ENCODE peak calls at places on chromosomes 7 and 10, in six cellular contexts. One of them, this sample, is unnamed.

GRCh38 chr7:34849163-34849960 is 187.9 kb downstream of the DPY19L1 start:
- DNase-seq in right cardiac atrium: no peak
- DNase-seq in NCI-H2081 treated with DMSO at 0.1 percent for 48 hours: no peak
- DNase-seq in stomach: no peak
- DNase-seq in effector memory CD8-positive, alpha-beta T cell: no peak
- DNase-seq in activated T-helper 1 cell treated with anti-CD3 and anti-CD28 coated beads, Interleukin-2, amount 50 U/mL, for 16 hours: no peak
- DNase-seq in this sample: no peak

GRCh38 chr7:36653011-36653670 is 71.2 kb downstream of the AOAH start:
- DNase-seq in right cardiac atrium: no peak
- DNase-seq in NCI-H2081 treated with DMSO at 0.1 percent for 48 hours: no peak
- DNase-seq in stomach: no peak
- DNase-seq in effector memory CD8-positive, alpha-beta T cell: no peak
- DNase-seq in activated T-helper 1 cell treated with anti-CD3 and anti-CD28 coated beads, Interleukin-2, amount 50 U/mL, for 16 hours: no peak
- DNase-seq in this sample: no peak

GRCh38 chr7:137983308-137984008 is 18.4 kb downstream of the CREB3L2 start:
- DNase-seq in right cardiac atrium: peak
- DNase-seq in NCI-H2081 treated with DMSO at 0.1 percent for 48 hours: peak
- DNase-seq in stomach: no peak
- DNase-seq in effector memory CD8-positive, alpha-beta T cell: no peak
- DNase-seq in activated T-helper 1 cell treated with anti-CD3 and anti-CD28 coated beads, Interleukin-2, amount 50 U/mL, for 16 hours: no peak
- DNase-seq in this sample: no peak

GRCh38 chr7:41869596-41869995 is 166.7 kb upstream of the INHBA start:
- DNase-seq in right cardiac atrium: no peak
- DNase-seq in NCI-H2081 treated with DMSO at 0.1 percent for 48 hours: no peak
- DNase-seq in stomach: no peak
- DNase-seq in effector memory CD8-positive, alpha-beta T cell: no peak
- DNase-seq in activated T-helper 1 cell treated with anti-CD3 and anti-CD28 coated beads, Interleukin-2, amount 50 U/mL, for 16 hours: no peak
- DNase-seq in this sample: no peak

GRCh38 chr7:5554287-5554785 is 130.7 kb upstream of the TNRC18 start:
- DNase-seq in right cardiac atrium: no peak
- DNase-seq in NCI-H2081 treated with DMSO at 0.1 percent for 48 hours: no peak
- DNase-seq in stomach: no peak
- DNase-seq in effector memory CD8-positive, alpha-beta T cell: no peak
- DNase-seq in activated T-helper 1 cell treated with anti-CD3 and anti-CD28 coated beads, Interleukin-2, amount 50 U/mL, for 16 hours: no peak
- DNase-seq in this sample: no peak

GRCh38 chr7:26397326-26397725 is 105.7 kb downstream of the SNX10 start:
- DNase-seq in right cardiac atrium: no peak
- DNase-seq in NCI-H2081 treated with DMSO at 0.1 percent for 48 hours: no peak
- DNase-seq in stomach: no peak
- DNase-seq in effector memory CD8-positive, alpha-beta T cell: no peak
- DNase-seq in activated T-helper 1 cell treated with anti-CD3 and anti-CD28 coated beads, Interleukin-2, amount 50 U/mL, for 16 hours: no peak
- DNase-seq in this sample: no peak

GRCh38 chr10:130411496-130412070 is 275.4 kb downstream of the GLRX3 start:
- DNase-seq in right cardiac atrium: no peak
- DNase-seq in NCI-H2081 treated with DMSO at 0.1 percent for 48 hours: no peak
- DNase-seq in stomach: no peak
- DNase-seq in effector memory CD8-positive, alpha-beta T cell: no peak
- DNase-seq in activated T-helper 1 cell treated with anti-CD3 and anti-CD28 coated beads, Interleukin-2, amount 50 U/mL, for 16 hours: no peak
- DNase-seq in this sample: no peak

GRCh38 chr10:67036808-67037207 is 111.0 kb downstream of the LRRTM3 start:
- DNase-seq in right cardiac atrium: no peak
- DNase-seq in NCI-H2081 treated with DMSO at 0.1 percent for 48 hours: no peak
- DNase-seq in stomach: no peak
- DNase-seq in effector memory CD8-positive, alpha-beta T cell: no peak
- DNase-seq in activated T-helper 1 cell treated with anti-CD3 and anti-CD28 coated beads, Interleukin-2, amount 50 U/mL, for 16 hours: no peak
- DNase-seq in this sample: no peak

GRCh38 chr10:122279725-122280141 is 8.6 kb downstream of the BTBD16 start:
- DNase-seq in right cardiac atrium: no peak
- DNase-seq in NCI-H2081 treated with DMSO at 0.1 percent for 48 hours: no peak
- DNase-seq in stomach: peak
- DNase-seq in effector memory CD8-positive, alpha-beta T cell: no peak
- DNase-seq in activated T-helper 1 cell treated with anti-CD3 and anti-CD28 coated beads, Interleukin-2, amount 50 U/mL, for 16 hours: no peak
- DNase-seq in this sample: no peak

GRCh38 chr7:117582219-117582704 is 102.4 kb downstream of the CFTR start:
- DNase-seq in right cardiac atrium: peak
- DNase-seq in NCI-H2081 treated with DMSO at 0.1 percent for 48 hours: no peak
- DNase-seq in stomach: no peak
- DNase-seq in effector memory CD8-positive, alpha-beta T cell: no peak
- DNase-seq in activated T-helper 1 cell treated with anti-CD3 and anti-CD28 coated beads, Interleukin-2, amount 50 U/mL, for 16 hours: no peak
- DNase-seq in this sample: no peak

GRCh38 chr7:137927386-137927785 is 74.5 kb downstream of the CREB3L2 start:
- DNase-seq in right cardiac atrium: no peak
- DNase-seq in NCI-H2081 treated with DMSO at 0.1 percent for 48 hours: no peak
- DNase-seq in stomach: no peak
- DNase-seq in effector memory CD8-positive, alpha-beta T cell: no peak
- DNase-seq in activated T-helper 1 cell treated with anti-CD3 and anti-CD28 coated beads, Interleukin-2, amount 50 U/mL, for 16 hours: no peak
- DNase-seq in this sample: no peak

GRCh38 chr7:118615686-118616085 is 391.2 kb downstream of the ANKRD7 start:
- DNase-seq in right cardiac atrium: no peak
- DNase-seq in NCI-H2081 treated with DMSO at 0.1 percent for 48 hours: no peak
- DNase-seq in stomach: no peak
- DNase-seq in effector memory CD8-positive, alpha-beta T cell: no peak
- DNase-seq in activated T-helper 1 cell treated with anti-CD3 and anti-CD28 coated beads, Interleukin-2, amount 50 U/mL, for 16 hours: no peak
- DNase-seq in this sample: no peak

GRCh38 chr7:151681726-151682125 is 162.0 kb upstream of the RHEB start:
- DNase-seq in right cardiac atrium: no peak
- DNase-seq in NCI-H2081 treated with DMSO at 0.1 percent for 48 hours: no peak
- DNase-seq in stomach: no peak
- DNase-seq in effector memory CD8-positive, alpha-beta T cell: no peak
- DNase-seq in activated T-helper 1 cell treated with anti-CD3 and anti-CD28 coated beads, Interleukin-2, amount 50 U/mL, for 16 hours: no peak
- DNase-seq in this sample: no peak

GRCh38 chr7:28292826-28293528 is 112.4 kb upstream of the JAZF1 start:
- DNase-seq in right cardiac atrium: no peak
- DNase-seq in NCI-H2081 treated with DMSO at 0.1 percent for 48 hours: no peak
- DNase-seq in stomach: no peak
- DNase-seq in effector memory CD8-positive, alpha-beta T cell: no peak
- DNase-seq in activated T-helper 1 cell treated with anti-CD3 and anti-CD28 coated beads, Interleukin-2, amount 50 U/mL, for 16 hours: no peak
- DNase-seq in this sample: no peak

GRCh38 chr10:474946-475345 is 214.5 kb downstream of the DIP2C start:
- DNase-seq in right cardiac atrium: no peak
- DNase-seq in NCI-H2081 treated with DMSO at 0.1 percent for 48 hours: no peak
- DNase-seq in stomach: no peak
- DNase-seq in effector memory CD8-positive, alpha-beta T cell: no peak
- DNase-seq in activated T-helper 1 cell treated with anti-CD3 and anti-CD28 coated beads, Interleukin-2, amount 50 U/mL, for 16 hours: no peak
- DNase-seq in this sample: no peak

GRCh38 chr10:76388321-76388720 is 956.9 kb downstream of the LRMDA start:
- DNase-seq in right cardiac atrium: no peak
- DNase-seq in NCI-H2081 treated with DMSO at 0.1 percent for 48 hours: no peak
- DNase-seq in stomach: no peak
- DNase-seq in effector memory CD8-positive, alpha-beta T cell: no peak
- DNase-seq in activated T-helper 1 cell treated with anti-CD3 and anti-CD28 coated beads, Interleukin-2, amount 50 U/mL, for 16 hours: no peak
- DNase-seq in this sample: no peak

GRCh38 chr7:157519246-157519645 is 182.4 kb downstream of the DNAJB6 start:
- DNase-seq in right cardiac atrium: no peak
- DNase-seq in NCI-H2081 treated with DMSO at 0.1 percent for 48 hours: no peak
- DNase-seq in stomach: peak
- DNase-seq in effector memory CD8-positive, alpha-beta T cell: no peak
- DNase-seq in activated T-helper 1 cell treated with anti-CD3 and anti-CD28 coated beads, Interleukin-2, amount 50 U/mL, for 16 hours: no peak
- DNase-seq in this sample: no peak

GRCh38 chr7:67788689-67789088 is 792.1 kb downstream of the TYW1 start:
- DNase-seq in right cardiac atrium: no peak
- DNase-seq in NCI-H2081 treated with DMSO at 0.1 percent for 48 hours: no peak
- DNase-seq in stomach: no peak
- DNase-seq in effector memory CD8-positive, alpha-beta T cell: no peak
- DNase-seq in activated T-helper 1 cell treated with anti-CD3 and anti-CD28 coated beads, Interleukin-2, amount 50 U/mL, for 16 hours: no peak
- DNase-seq in this sample: no peak

GRCh38 chr10:117139581-117140524 is 1.8 kb upstream of the VAX1 start:
- DNase-seq in right cardiac atrium: no peak
- DNase-seq in NCI-H2081 treated with DMSO at 0.1 percent for 48 hours: no peak
- DNase-seq in stomach: no peak
- DNase-seq in effector memory CD8-positive, alpha-beta T cell: no peak
- DNase-seq in activated T-helper 1 cell treated with anti-CD3 and anti-CD28 coated beads, Interleukin-2, amount 50 U/mL, for 16 hours: no peak
- DNase-seq in this sample: no peak

GRCh38 chr7:84799131-84799530 is 387.7 kb downstream of the SEMA3D start:
- DNase-seq in right cardiac atrium: peak
- DNase-seq in NCI-H2081 treated with DMSO at 0.1 percent for 48 hours: no peak
- DNase-seq in stomach: peak
- DNase-seq in effector memory CD8-positive, alpha-beta T cell: no peak
- DNase-seq in activated T-helper 1 cell treated with anti-CD3 and anti-CD28 coated beads, Interleukin-2, amount 50 U/mL, for 16 hours: no peak
- DNase-seq in this sample: no peak

GRCh38 chr7:7157177-7157886 is 25.0 kb upstream of the C1GALT1 start:
- DNase-seq in right cardiac atrium: no peak
- DNase-seq in NCI-H2081 treated with DMSO at 0.1 percent for 48 hours: no peak
- DNase-seq in stomach: no peak
- DNase-seq in effector memory CD8-positive, alpha-beta T cell: peak
- DNase-seq in activated T-helper 1 cell treated with anti-CD3 and anti-CD28 coated beads, Interleukin-2, amount 50 U/mL, for 16 hours: peak
- DNase-seq in this sample: peak

GRCh38 chr10:17001961-17002749 is 127.5 kb downstream of the CUBN start:
- DNase-seq in right cardiac atrium: peak
- DNase-seq in NCI-H2081 treated with DMSO at 0.1 percent for 48 hours: no peak
- DNase-seq in stomach: no peak
- DNase-seq in effector memory CD8-positive, alpha-beta T cell: peak
- DNase-seq in activated T-helper 1 cell treated with anti-CD3 and anti-CD28 coated beads, Interleukin-2, amount 50 U/mL, for 16 hours: no peak
- DNase-seq in this sample: no peak

GRCh38 chr10:47036771-47037170 is 125.5 kb downstream of the PTPN20 start:
- DNase-seq in right cardiac atrium: no peak
- DNase-seq in NCI-H2081 treated with DMSO at 0.1 percent for 48 hours: no peak
- DNase-seq in stomach: no peak
- DNase-seq in effector memory CD8-positive, alpha-beta T cell: no peak
- DNase-seq in activated T-helper 1 cell treated with anti-CD3 and anti-CD28 coated beads, Interleukin-2, amount 50 U/mL, for 16 hours: no peak
- DNase-seq in this sample: no peak

GRCh38 chr10:5665380-5666323 is 743 bp downstream of the ASB13 start:
- DNase-seq in right cardiac atrium: peak
- DNase-seq in NCI-H2081 treated with DMSO at 0.1 percent for 48 hours: no peak
- DNase-seq in stomach: no peak
- DNase-seq in effector memory CD8-positive, alpha-beta T cell: no peak
- DNase-seq in activated T-helper 1 cell treated with anti-CD3 and anti-CD28 coated beads, Interleukin-2, amount 50 U/mL, for 16 hours: no peak
- DNase-seq in this sample: no peak

GRCh38 chr10:78584266-78584665 is 484.5 kb upstream of the ZMIZ1 start:
- DNase-seq in right cardiac atrium: no peak
- DNase-seq in NCI-H2081 treated with DMSO at 0.1 percent for 48 hours: no peak
- DNase-seq in stomach: no peak
- DNase-seq in effector memory CD8-positive, alpha-beta T cell: no peak
- DNase-seq in activated T-helper 1 cell treated with anti-CD3 and anti-CD28 coated beads, Interleukin-2, amount 50 U/mL, for 16 hours: no peak
- DNase-seq in this sample: no peak

GRCh38 chr7:24255139-24255538 is 28.9 kb upstream of the NPY start:
- DNase-seq in right cardiac atrium: no peak
- DNase-seq in NCI-H2081 treated with DMSO at 0.1 percent for 48 hours: no peak
- DNase-seq in stomach: no peak
- DNase-seq in effector memory CD8-positive, alpha-beta T cell: no peak
- DNase-seq in activated T-helper 1 cell treated with anti-CD3 and anti-CD28 coated beads, Interleukin-2, amount 50 U/mL, for 16 hours: no peak
- DNase-seq in this sample: no peak

GRCh38 chr7:73560035-73560835 is 2.7 kb upstream of the BCL7B start:
- DNase-seq in right cardiac atrium: no peak
- DNase-seq in NCI-H2081 treated with DMSO at 0.1 percent for 48 hours: no peak
- DNase-seq in stomach: no peak
- DNase-seq in effector memory CD8-positive, alpha-beta T cell: no peak
- DNase-seq in activated T-helper 1 cell treated with anti-CD3 and anti-CD28 coated beads, Interleukin-2, amount 50 U/mL, for 16 hours: no peak
- DNase-seq in this sample: no peak

GRCh38 chr10:133278577-133279265 is 2.1 kb upstream of the ADAM8 start:
- DNase-seq in right cardiac atrium: no peak
- DNase-seq in NCI-H2081 treated with DMSO at 0.1 percent for 48 hours: no peak
- DNase-seq in stomach: peak
- DNase-seq in effector memory CD8-positive, alpha-beta T cell: peak
- DNase-seq in activated T-helper 1 cell treated with anti-CD3 and anti-CD28 coated beads, Interleukin-2, amount 50 U/mL, for 16 hours: peak
- DNase-seq in this sample: peak

GRCh38 chr10:100025528-100026070 is 15.9 kb upstream of the DNMBP start:
- DNase-seq in right cardiac atrium: no peak
- DNase-seq in NCI-H2081 treated with DMSO at 0.1 percent for 48 hours: no peak
- DNase-seq in stomach: no peak
- DNase-seq in effector memory CD8-positive, alpha-beta T cell: no peak
- DNase-seq in activated T-helper 1 cell treated with anti-CD3 and anti-CD28 coated beads, Interleukin-2, amount 50 U/mL, for 16 hours: no peak
- DNase-seq in this sample: no peak

GRCh38 chr7:151566897-151567320 is 47.2 kb upstream of the RHEB start:
- DNase-seq in right cardiac atrium: no peak
- DNase-seq in NCI-H2081 treated with DMSO at 0.1 percent for 48 hours: no peak
- DNase-seq in stomach: no peak
- DNase-seq in effector memory CD8-positive, alpha-beta T cell: no peak
- DNase-seq in activated T-helper 1 cell treated with anti-CD3 and anti-CD28 coated beads, Interleukin-2, amount 50 U/mL, for 16 hours: no peak
- DNase-seq in this sample: no peak

GRCh38 chr10:97319671-97320479 is 804 bp downstream of the FRAT1 start:
- DNase-seq in right cardiac atrium: peak
- DNase-seq in NCI-H2081 treated with DMSO at 0.1 percent for 48 hours: no peak
- DNase-seq in stomach: peak
- DNase-seq in effector memory CD8-positive, alpha-beta T cell: peak
- DNase-seq in activated T-helper 1 cell treated with anti-CD3 and anti-CD28 coated beads, Interleukin-2, amount 50 U/mL, for 16 hours: peak
- DNase-seq in this sample: peak

GRCh38 chr10:33386926-33387325 is 52.5 kb upstream of the NRP1 start:
- DNase-seq in right cardiac atrium: no peak
- DNase-seq in NCI-H2081 treated with DMSO at 0.1 percent for 48 hours: no peak
- DNase-seq in stomach: no peak
- DNase-seq in effector memory CD8-positive, alpha-beta T cell: no peak
- DNase-seq in activated T-helper 1 cell treated with anti-CD3 and anti-CD28 coated beads, Interleukin-2, amount 50 U/mL, for 16 hours: no peak
- DNase-seq in this sample: no peak

GRCh38 chr10:88791924-88792323 is 10.6 kb upstream of the LIPM start:
- DNase-seq in right cardiac atrium: no peak
- DNase-seq in NCI-H2081 treated with DMSO at 0.1 percent for 48 hours: no peak
- DNase-seq in stomach: no peak
- DNase-seq in effector memory CD8-positive, alpha-beta T cell: no peak
- DNase-seq in activated T-helper 1 cell treated with anti-CD3 and anti-CD28 coated beads, Interleukin-2, amount 50 U/mL, for 16 hours: no peak
- DNase-seq in this sample: no peak

This sample was measured in germinal center.